ENCODE peak calls at places on chromosomes 16 and 17, in four cellular contexts. One of them, this sample, is unnamed.

GRCh38 chr16:1071561-1072225 is 854 bp upstream of the SSTR5 start:
- DNase-seq in H1: no peak
- DNase-seq in K562: no peak
- DNase-seq in IMR-90: no peak
- DNase-seq in this sample: no peak

GRCh38 chr17:6098466-6099180 is 28.4 kb downstream of the WSCD1 start:
- DNase-seq in IMR-90: no peak
- DNase-seq in K562: no peak
- DNase-seq in H1: no peak
- DNase-seq in this sample: no peak

GRCh38 chr17:31631759-31632158 is 227.3 kb downstream of the COPRS start:
- DNase-seq in H1: no peak
- DNase-seq in IMR-90: no peak
- DNase-seq in K562: no peak
- DNase-seq in this sample: no peak

GRCh38 chr16:31215287-31216115 is 1.4 kb downstream of the PYDC1 start:
- DNase-seq in H1: peak; percentile 86
- DNase-seq in K562: peak; percentile 94
- DNase-seq in IMR-90: peak; percentile 55
- DNase-seq in this sample: no peak

GRCh38 chr16:11515540-11516430 is 70.9 kb downstream of the LITAF start:
- DNase-seq in IMR-90: no peak
- DNase-seq in K562: no peak
- DNase-seq in H1: no peak
- DNase-seq in this sample: no peak

GRCh38 chr17:1413281-1413791 is 13.3 kb upstream of the YWHAE start:
- DNase-seq in K562: peak; percentile 63
- DNase-seq in IMR-90: peak; percentile 86
- DNase-seq in H1: no peak
- DNase-seq in this sample: no peak

GRCh38 chr17:75317671-75318070 is 28.4 kb upstream of the SLC25A19 start:
- DNase-seq in K562: peak; percentile 52
- DNase-seq in H1: no peak
- DNase-seq in IMR-90: no peak
- DNase-seq in this sample: no peak

GRCh38 chr16:57958544-57958943 is 12.4 kb downstream of the CNGB1 start:
- DNase-seq in H1: no peak
- DNase-seq in K562: no peak
- DNase-seq in IMR-90: no peak
- DNase-seq in this sample: no peak

GRCh38 chr17:63279498-63280230 is 166.4 kb downstream of the CYB561 start:
- DNase-seq in K562: no peak
- DNase-seq in H1: no peak
- DNase-seq in IMR-90: peak; percentile 87
- DNase-seq in this sample: no peak

GRCh38 chr16:29699324-29700219 is 20.6 kb downstream of the QPRT start:
- DNase-seq in K562: no peak
- DNase-seq in H1: no peak
- DNase-seq in IMR-90: no peak
- DNase-seq in this sample: no peak

GRCh38 chr17:29579866-29580771 is 9.3 kb downstream of the GIT1 start:
- DNase-seq in IMR-90: peak; percentile 75
- DNase-seq in H1: peak; percentile 92
- DNase-seq in K562: peak; percentile 78
- DNase-seq in this sample: no peak

GRCh38 chr17:81135503-81136283 is 29.6 kb upstream of the PVALEF start:
- DNase-seq in K562: no peak
- DNase-seq in IMR-90: no peak
- DNase-seq in H1: no peak
- DNase-seq in this sample: no peak

GRCh38 chr17:77346765-77347164 is 206.0 kb downstream of the SEC14L1 start:
- DNase-seq in IMR-90: no peak
- DNase-seq in K562: no peak
- DNase-seq in H1: no peak
- DNase-seq in this sample: no peak

GRCh38 chr16:51762081-51762995 is 611.3 kb upstream of the SALL1 start:
- DNase-seq in H1: peak; percentile 93
- DNase-seq in IMR-90: peak; percentile 70
- DNase-seq in K562: peak; percentile 66
- DNase-seq in this sample: no peak

GRCh38 chr17:79400989-79401703 is 209.7 kb downstream of the RBFOX3 start:
- DNase-seq in K562: peak; percentile 84
- DNase-seq in IMR-90: peak; percentile 36
- DNase-seq in H1: peak; percentile 90
- DNase-seq in this sample: no peak

GRCh38 chr17:66949501-66949900 is 15.0 kb upstream of the CACNG4 start:
- DNase-seq in K562: no peak
- DNase-seq in IMR-90: peak; percentile 8
- DNase-seq in H1: no peak
- DNase-seq in this sample: no peak

GRCh38 chr16:57703416-57704010 is 8.9 kb downstream of the DRC7 start:
- DNase-seq in K562: no peak
- DNase-seq in IMR-90: no peak
- DNase-seq in H1: no peak
- DNase-seq in this sample: no peak

GRCh38 chr16:63690961-63691360 is 1430.9 kb downstream of the CDH11 start:
- DNase-seq in IMR-90: no peak
- DNase-seq in K562: no peak
- DNase-seq in H1: no peak
- DNase-seq in this sample: no peak

GRCh38 chr16:66116163-66116792 is 250.2 kb upstream of the CDH5 start:
- DNase-seq in K562: no peak
- DNase-seq in IMR-90: peak; percentile 69
- DNase-seq in H1: no peak
- DNase-seq in this sample: no peak

GRCh38 chr17:63600569-63601438 is at the start of gene TACO1:
- DNase-seq in H1: peak; percentile 95
- DNase-seq in IMR-90: peak; percentile 83
- DNase-seq in K562: peak; percentile 89
- DNase-seq in this sample: peak; percentile 48

GRCh38 chr17:56785396-56785795 is 48.3 kb downstream of the C17orf67 start:
- DNase-seq in H1: no peak
- DNase-seq in IMR-90: peak; percentile 67
- DNase-seq in K562: no peak
- DNase-seq in this sample: no peak

GRCh38 chr17:31907342-31907975 is 6.0 kb upstream of the UTP6 start:
- DNase-seq in IMR-90: peak; percentile 70
- DNase-seq in H1: no peak
- DNase-seq in K562: no peak
- DNase-seq in this sample: no peak

GRCh38 chr17:79670537-79671386 is 59.9 kb upstream of the RBFOX3 start:
- DNase-seq in IMR-90: no peak
- DNase-seq in H1: no peak
- DNase-seq in K562: no peak
- DNase-seq in this sample: no peak

GRCh38 chr17:66717680-66718079 is 117.2 kb upstream of the CACNG5 start:
- DNase-seq in K562: no peak
- DNase-seq in IMR-90: peak; percentile 12
- DNase-seq in H1: no peak
- DNase-seq in this sample: no peak

GRCh38 chr17:78341559-78342437 is 18.1 kb downstream of the SOCS3 start:
- DNase-seq in H1: peak; percentile 80
- DNase-seq in IMR-90: peak; percentile 74
- DNase-seq in K562: peak; percentile 88
- DNase-seq in this sample: no peak

GRCh38 chr16:74034862-74035261 is 261.8 kb upstream of the PSMD7 start:
- DNase-seq in H1: no peak
- DNase-seq in K562: peak; percentile 25
- DNase-seq in IMR-90: peak; percentile 11
- DNase-seq in this sample: no peak

GRCh38 chr17:40023590-40024292 is 8.5 kb downstream of the CSF3 start:
- DNase-seq in H1: no peak
- DNase-seq in K562: no peak
- DNase-seq in IMR-90: no peak
- DNase-seq in this sample: no peak

GRCh38 chr17:81868674-81869220 is 2.4 kb downstream of the ARHGDIA start:
- DNase-seq in IMR-90: peak; percentile 88
- DNase-seq in H1: no peak
- DNase-seq in K562: peak; percentile 76
- DNase-seq in this sample: no peak

GRCh38 chr16:85146922-85147651 is 34.8 kb upstream of the CIBAR2 start:
- DNase-seq in H1: no peak
- DNase-seq in IMR-90: no peak
- DNase-seq in K562: no peak
- DNase-seq in this sample: no peak

GRCh38 chr17:74545456-74546230 is at the start of gene CD300C:
- DNase-seq in IMR-90: no peak
- DNase-seq in K562: no peak
- DNase-seq in H1: no peak
- DNase-seq in this sample: no peak

GRCh38 chr16:28984619-28985135 is at the start of gene LAT:
- DNase-seq in IMR-90: no peak
- DNase-seq in K562: no peak
- DNase-seq in H1: no peak
- DNase-seq in this sample: no peak

DNA sequence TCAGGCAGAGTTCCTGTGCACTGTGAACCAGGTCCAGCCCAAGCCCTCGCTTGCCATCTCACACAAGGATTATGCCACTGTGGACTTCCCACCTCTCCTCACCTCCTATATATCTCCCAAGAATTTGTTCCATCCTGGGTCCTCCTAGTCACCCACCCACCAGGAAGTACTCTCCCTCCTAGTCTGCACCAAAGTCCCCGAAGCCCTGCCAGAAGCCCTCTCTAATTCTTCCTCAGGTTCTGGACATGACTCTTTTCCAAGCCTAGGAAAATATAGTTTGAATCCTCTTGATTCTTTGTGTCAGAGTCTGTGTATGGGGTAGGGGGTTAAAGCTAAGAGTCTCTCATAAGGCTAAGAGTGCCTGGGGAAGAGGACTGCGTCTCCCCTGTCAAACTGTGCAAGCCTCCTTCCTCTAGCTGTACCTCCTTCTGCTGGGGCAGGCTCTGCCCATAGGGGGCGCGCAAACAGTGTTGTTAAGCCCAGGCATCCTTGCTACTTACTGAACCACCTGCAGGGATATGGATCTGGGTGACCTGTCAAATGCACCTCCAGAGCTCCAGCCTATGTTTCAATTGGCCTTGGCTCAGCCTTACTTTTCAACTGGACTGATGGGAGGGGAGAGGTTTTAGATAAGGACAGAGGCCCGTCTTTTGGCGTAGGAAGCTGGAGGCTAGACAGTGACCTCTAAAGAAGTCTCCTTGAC is 16.6 kb upstream of the DLX4 start:
- DNase-seq in H1: peak; percentile 97
- DNase-seq in K562: peak; percentile 78
- DNase-seq in IMR-90: peak; percentile 40
- DNase-seq in this sample: no peak
- TF ChIP-seq CHD1 in H1: no peak
- TF ChIP-seq CHD1 in K562: no peak
- TF ChIP-seq CHD1 in IMR-90: no peak
- TF ChIP-seq CHD1 in this sample: no peak

DNA sequence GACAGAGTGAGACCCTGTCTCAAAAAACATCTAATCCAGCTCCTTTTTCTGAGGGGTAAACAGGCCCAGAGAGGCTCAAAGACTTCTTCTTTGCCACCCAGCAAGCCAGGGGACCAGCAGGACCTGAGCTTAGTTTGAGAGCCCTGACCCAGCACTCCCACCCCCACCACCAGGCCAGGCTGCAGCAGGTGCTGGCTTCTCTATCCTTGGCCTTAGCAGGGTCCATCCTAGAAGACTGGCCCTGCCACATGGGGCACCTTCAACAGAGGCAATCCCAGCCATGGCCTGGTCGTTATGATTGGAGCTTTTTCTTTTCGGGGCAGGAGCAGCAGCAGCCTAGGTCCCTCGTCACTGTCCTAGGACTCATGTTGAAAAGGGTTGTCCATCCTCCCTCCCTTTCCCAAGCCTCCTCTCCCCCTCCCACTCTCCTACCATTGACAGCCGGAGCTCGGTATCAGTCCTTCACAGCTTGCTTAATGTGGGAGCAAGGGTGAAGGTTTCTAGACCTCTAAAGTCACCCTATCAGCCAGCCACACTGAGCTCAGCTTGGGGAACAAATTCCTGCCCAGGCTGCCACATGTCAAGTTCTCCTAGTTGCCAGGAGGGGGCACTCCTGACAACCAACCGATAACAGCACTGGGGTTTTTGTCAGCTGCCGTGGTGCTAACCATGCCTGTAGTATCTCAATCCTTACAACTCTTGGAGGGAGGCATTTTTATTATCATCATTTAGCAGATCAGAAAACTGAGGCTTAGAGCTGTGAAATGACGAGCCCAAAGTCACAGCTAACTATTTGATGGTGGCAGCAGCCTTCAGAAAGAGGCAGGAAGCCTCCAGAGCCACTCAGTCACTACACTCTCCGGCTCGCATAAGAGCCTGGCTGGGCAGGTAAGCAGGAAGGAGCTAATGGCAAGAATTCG is 11.2 kb downstream of the MRPL27 start:
- DNase-seq in IMR-90: peak; percentile 74
- DNase-seq in H1: peak; percentile 67
- DNase-seq in K562: peak; percentile 93
- DNase-seq in this sample: no peak
- TF ChIP-seq CHD1 in IMR-90: no peak
- TF ChIP-seq CHD1 in H1: no peak
- TF ChIP-seq CHD1 in K562: no peak
- TF ChIP-seq CHD1 in this sample: no peak

GRCh38 chr16:53085539-53086450 is 31.0 kb downstream of the CHD9 start:
- DNase-seq in H1: no peak
- DNase-seq in K562: no peak
- DNase-seq in IMR-90: no peak
- DNase-seq in this sample: no peak

GRCh38 chr16:53089434-53090270 is 34.9 kb downstream of the CHD9 start:
- DNase-seq in H1: no peak
- DNase-seq in IMR-90: no peak
- DNase-seq in K562: no peak
- DNase-seq in this sample: no peak

GRCh38 chr16:53084141-53084541 is 29.4 kb downstream of the CHD9 start:
- DNase-seq in IMR-90: no peak
- DNase-seq in K562: no peak
- DNase-seq in H1: no peak
- DNase-seq in this sample: no peak

GRCh38 chr16:53084736-53085538 is 30.1 kb downstream of the CHD9 start:
- DNase-seq in IMR-90: no peak
- DNase-seq in H1: no peak
- DNase-seq in K562: no peak
- DNase-seq in this sample: no peak

DNA sequence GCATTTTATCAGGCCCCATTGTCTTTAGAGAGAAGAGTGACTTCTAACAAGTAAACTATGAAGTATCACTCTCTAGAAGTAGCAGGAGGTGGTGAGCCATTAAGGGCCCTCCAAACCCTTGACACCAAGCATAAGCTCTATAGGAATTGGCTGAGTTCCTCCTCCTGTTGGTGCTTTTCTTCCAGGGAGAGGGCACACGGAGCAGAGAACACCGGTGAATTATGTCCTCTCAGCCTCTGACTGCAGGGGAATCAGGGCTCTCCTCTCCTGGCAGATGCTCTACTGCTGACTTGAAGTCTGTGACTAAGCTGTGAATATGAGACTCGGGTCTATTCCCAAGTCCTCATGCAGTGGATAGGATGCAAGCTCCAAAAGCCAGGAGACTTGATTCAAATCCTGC is 32.3 kb downstream of the CHD9 start:
- DNase-seq in IMR-90: peak; percentile 72
- DNase-seq in K562: no peak
- DNase-seq in H1: no peak
- DNase-seq in this sample: no peak
- TF ChIP-seq CHD1 in IMR-90: no peak
- TF ChIP-seq CHD1 in K562: no peak
- TF ChIP-seq CHD1 in H1: no peak
- TF ChIP-seq CHD1 in this sample: no peak

GRCh38 chr16:56382901-56383355 is 42.4 kb downstream of the AMFR start:
- DNase-seq in K562: no peak
- DNase-seq in H1: no peak
- DNase-seq in IMR-90: peak; percentile 87
- DNase-seq in this sample: no peak
- TF ChIP-seq CHD1 in K562: no peak
- TF ChIP-seq CHD1 in H1: no peak
- TF ChIP-seq CHD1 in IMR-90: no peak
- TF ChIP-seq CHD1 in this sample: no peak

This sample was measured in GM12878.